ENCODE peak calls at places on chromosomes 16 and 17, in five cellular contexts. One of them, this sample, is unnamed.

GRCh38 chr16:16127469-16128116 is 95.7 kb downstream of the ABCC6 start:
- DNase-seq in colonic mucosa: peak; percentile 66
- DNase-seq in thoracic aorta: no peak
- DNase-seq in sigmoid colon: peak; percentile 88
- DNase-seq in ascending aorta: peak; percentile 86
- DNase-seq in this sample: peak; percentile 24

GRCh38 chr17:35764123-35764991 is 3.7 kb downstream of the C17orf50 start:
- DNase-seq in sigmoid colon: peak; percentile 91
- DNase-seq in thoracic aorta: peak; percentile 34
- DNase-seq in ascending aorta: peak; percentile 91
- DNase-seq in colonic mucosa: peak; percentile 89
- DNase-seq in this sample: no peak

GRCh38 chr17:64187093-64187895 is 57.4 kb upstream of the ERN1 start:
- DNase-seq in sigmoid colon: no peak
- DNase-seq in ascending aorta: no peak
- DNase-seq in thoracic aorta: no peak
- DNase-seq in colonic mucosa: no peak
- DNase-seq in this sample: no peak

GRCh38 chr17:41893384-41893783 is 25.4 kb downstream of the ACLY start:
- DNase-seq in thoracic aorta: no peak
- DNase-seq in colonic mucosa: no peak
- DNase-seq in sigmoid colon: no peak
- DNase-seq in ascending aorta: no peak
- DNase-seq in this sample: no peak

GRCh38 chr17:10125761-10126553 is 72.4 kb downstream of the GAS7 start:
- DNase-seq in colonic mucosa: no peak
- DNase-seq in thoracic aorta: no peak
- DNase-seq in ascending aorta: no peak
- DNase-seq in sigmoid colon: no peak
- DNase-seq in this sample: no peak

GRCh38 chr16:74888227-74888862 is 96.6 kb downstream of the WDR59 start:
- DNase-seq in sigmoid colon: no peak
- DNase-seq in thoracic aorta: no peak
- DNase-seq in colonic mucosa: no peak
- DNase-seq in ascending aorta: no peak
- DNase-seq in this sample: no peak

GRCh38 chr16:5193877-5194276 is 96.3 kb upstream of the EEF2KMT start:
- DNase-seq in sigmoid colon: no peak
- DNase-seq in thoracic aorta: no peak
- DNase-seq in ascending aorta: no peak
- DNase-seq in colonic mucosa: no peak
- DNase-seq in this sample: no peak

GRCh38 chr16:90032664-90033346 is 13.5 kb upstream of the DBNDD1 start:
- DNase-seq in ascending aorta: no peak
- DNase-seq in sigmoid colon: no peak
- DNase-seq in thoracic aorta: no peak
- DNase-seq in colonic mucosa: no peak
- DNase-seq in this sample: peak; percentile 18

GRCh38 chr17:73667184-73667959 is 23.1 kb upstream of the SDK2 start:
- DNase-seq in sigmoid colon: no peak
- DNase-seq in ascending aorta: no peak
- DNase-seq in colonic mucosa: no peak
- DNase-seq in thoracic aorta: no peak
- DNase-seq in this sample: no peak

GRCh38 chr16:53964145-53964544 is 260.2 kb downstream of the FTO start:
- DNase-seq in ascending aorta: no peak
- DNase-seq in colonic mucosa: no peak
- DNase-seq in sigmoid colon: no peak
- DNase-seq in thoracic aorta: no peak
- DNase-seq in this sample: no peak

GRCh38 chr16:50743575-50744225 is 1.8 kb downstream of the CYLD start:
- DNase-seq in colonic mucosa: no peak
- DNase-seq in ascending aorta: no peak
- DNase-seq in thoracic aorta: no peak
- DNase-seq in sigmoid colon: no peak
- DNase-seq in this sample: no peak

GRCh38 chr16:53876811-53877210 is 172.9 kb downstream of the FTO start:
- DNase-seq in sigmoid colon: no peak
- DNase-seq in ascending aorta: no peak
- DNase-seq in thoracic aorta: no peak
- DNase-seq in colonic mucosa: no peak
- DNase-seq in this sample: no peak

GRCh38 chr17:9002610-9003354 is 18.5 kb upstream of the NTN1 start:
- DNase-seq in thoracic aorta: no peak
- DNase-seq in colonic mucosa: no peak
- DNase-seq in sigmoid colon: no peak
- DNase-seq in ascending aorta: peak; percentile 65
- DNase-seq in this sample: no peak

GRCh38 chr16:72536673-72537435 is 364.9 kb upstream of the PMFBP1 start:
- DNase-seq in thoracic aorta: no peak
- DNase-seq in colonic mucosa: no peak
- DNase-seq in sigmoid colon: no peak
- DNase-seq in ascending aorta: no peak
- DNase-seq in this sample: no peak

GRCh38 chr16:10552998-10553491 is 27.4 kb downstream of the EMP2 start:
- DNase-seq in sigmoid colon: no peak
- DNase-seq in ascending aorta: peak; percentile 76
- DNase-seq in colonic mucosa: peak; percentile 34
- DNase-seq in thoracic aorta: no peak
- DNase-seq in this sample: no peak

GRCh38 chr17:27569884-27570577 is 61.0 kb upstream of the LGALS9 start:
- DNase-seq in thoracic aorta: no peak
- DNase-seq in ascending aorta: no peak
- DNase-seq in colonic mucosa: no peak
- DNase-seq in sigmoid colon: no peak
- DNase-seq in this sample: no peak

GRCh38 chr17:29433551-29433950 is 43.4 kb downstream of the TAOK1 start:
- DNase-seq in sigmoid colon: no peak
- DNase-seq in ascending aorta: no peak
- DNase-seq in thoracic aorta: no peak
- DNase-seq in colonic mucosa: no peak
- DNase-seq in this sample: no peak

GRCh38 chr17:33572615-33573014 is 279.5 kb upstream of the ASIC2 start:
- DNase-seq in sigmoid colon: no peak
- DNase-seq in thoracic aorta: no peak
- DNase-seq in ascending aorta: no peak
- DNase-seq in colonic mucosa: no peak
- DNase-seq in this sample: no peak

GRCh38 chr16:87819983-87820382 is 49.3 kb downstream of the SLC7A5 start:
- DNase-seq in thoracic aorta: no peak
- DNase-seq in ascending aorta: no peak
- DNase-seq in colonic mucosa: no peak
- DNase-seq in sigmoid colon: no peak
- DNase-seq in this sample: no peak

GRCh38 chr17:67947325-67947813 is 48.9 kb downstream of the C17orf58 start:
- DNase-seq in thoracic aorta: no peak
- DNase-seq in sigmoid colon: no peak
- DNase-seq in colonic mucosa: no peak
- DNase-seq in ascending aorta: no peak
- DNase-seq in this sample: no peak

GRCh38 chr16:12801511-12802042 is 2.1 kb downstream of the CPPED1 start:
- DNase-seq in thoracic aorta: no peak
- DNase-seq in ascending aorta: peak; percentile 71
- DNase-seq in sigmoid colon: no peak
- DNase-seq in colonic mucosa: peak; percentile 31
- DNase-seq in this sample: no peak

GRCh38 chr17:58121925-58122324 is 26.3 kb upstream of the OR4D1 start:
- DNase-seq in thoracic aorta: no peak
- DNase-seq in sigmoid colon: no peak
- DNase-seq in ascending aorta: no peak
- DNase-seq in colonic mucosa: no peak
- DNase-seq in this sample: no peak

GRCh38 chr17:43428524-43428923 is 29.7 kb downstream of the ARL4D start:
- DNase-seq in ascending aorta: no peak
- DNase-seq in thoracic aorta: no peak
- DNase-seq in sigmoid colon: no peak
- DNase-seq in colonic mucosa: no peak
- DNase-seq in this sample: no peak

GRCh38 chr17:43434902-43435319 is 36.1 kb downstream of the ARL4D start:
- DNase-seq in ascending aorta: no peak
- DNase-seq in sigmoid colon: no peak
- DNase-seq in thoracic aorta: no peak
- DNase-seq in colonic mucosa: no peak
- DNase-seq in this sample: no peak

GRCh38 chr17:43427362-43428043 is 28.7 kb downstream of the ARL4D start:
- DNase-seq in sigmoid colon: no peak
- DNase-seq in ascending aorta: no peak
- DNase-seq in colonic mucosa: no peak
- DNase-seq in thoracic aorta: no peak
- DNase-seq in this sample: no peak

GRCh38 chr17:43430936-43431649 is 32.3 kb downstream of the ARL4D start:
- DNase-seq in sigmoid colon: no peak
- DNase-seq in colonic mucosa: no peak
- DNase-seq in ascending aorta: no peak
- DNase-seq in thoracic aorta: no peak
- DNase-seq in this sample: no peak

DNA sequence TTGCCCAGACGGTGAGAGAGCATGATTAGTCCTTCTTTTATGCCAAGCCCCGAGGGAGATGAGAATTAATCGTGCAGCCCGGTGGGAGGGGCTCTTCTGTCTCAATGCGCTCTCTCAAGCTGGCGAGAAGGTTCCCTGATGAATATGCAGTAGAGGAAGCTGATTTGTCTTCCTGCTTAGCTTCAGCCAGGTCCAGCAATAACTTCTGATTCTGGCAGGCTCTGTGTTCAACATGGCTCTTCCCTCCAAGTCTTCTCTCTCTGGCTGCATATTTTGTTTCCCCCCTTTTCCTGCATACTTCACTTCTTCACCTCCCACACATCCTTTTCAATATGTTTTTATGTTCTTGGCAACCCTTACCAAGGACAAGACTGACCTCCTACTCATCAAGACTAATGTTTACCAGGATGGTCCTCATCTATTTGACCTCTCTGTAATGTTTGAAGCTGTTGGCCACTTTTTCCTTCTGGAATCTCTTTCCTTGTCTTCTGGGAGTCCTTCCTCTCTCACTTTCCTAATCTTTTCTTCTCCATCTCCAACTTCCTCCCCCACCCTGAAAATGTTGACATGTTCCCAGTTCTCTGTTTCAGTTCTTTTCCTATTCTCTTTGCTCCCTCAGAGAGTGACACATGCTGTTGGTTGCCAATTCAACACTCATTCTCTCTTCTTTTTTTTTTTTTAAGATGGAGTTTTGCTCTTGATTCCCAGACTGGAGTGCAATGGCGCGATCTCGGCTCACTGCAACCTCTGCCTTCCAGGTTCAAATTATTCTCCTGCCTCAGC is 33.1 kb downstream of the ARL4D start:
- DNase-seq in ascending aorta: no peak
- DNase-seq in thoracic aorta: no peak
- DNase-seq in sigmoid colon: peak; percentile 75
- DNase-seq in colonic mucosa: no peak
- DNase-seq in this sample: no peak
- H3K4me3 ChIP-seq in ascending aorta: no peak overlapping the region
- H3K4me3 ChIP-seq in thoracic aorta: no peak overlapping the region
- H3K4me3 ChIP-seq in sigmoid colon: no peak overlapping the region
- H3K4me3 ChIP-seq in colonic mucosa: no peak overlapping the region
- H3K4me3 ChIP-seq in this sample: no peak overlapping the region

DNA sequence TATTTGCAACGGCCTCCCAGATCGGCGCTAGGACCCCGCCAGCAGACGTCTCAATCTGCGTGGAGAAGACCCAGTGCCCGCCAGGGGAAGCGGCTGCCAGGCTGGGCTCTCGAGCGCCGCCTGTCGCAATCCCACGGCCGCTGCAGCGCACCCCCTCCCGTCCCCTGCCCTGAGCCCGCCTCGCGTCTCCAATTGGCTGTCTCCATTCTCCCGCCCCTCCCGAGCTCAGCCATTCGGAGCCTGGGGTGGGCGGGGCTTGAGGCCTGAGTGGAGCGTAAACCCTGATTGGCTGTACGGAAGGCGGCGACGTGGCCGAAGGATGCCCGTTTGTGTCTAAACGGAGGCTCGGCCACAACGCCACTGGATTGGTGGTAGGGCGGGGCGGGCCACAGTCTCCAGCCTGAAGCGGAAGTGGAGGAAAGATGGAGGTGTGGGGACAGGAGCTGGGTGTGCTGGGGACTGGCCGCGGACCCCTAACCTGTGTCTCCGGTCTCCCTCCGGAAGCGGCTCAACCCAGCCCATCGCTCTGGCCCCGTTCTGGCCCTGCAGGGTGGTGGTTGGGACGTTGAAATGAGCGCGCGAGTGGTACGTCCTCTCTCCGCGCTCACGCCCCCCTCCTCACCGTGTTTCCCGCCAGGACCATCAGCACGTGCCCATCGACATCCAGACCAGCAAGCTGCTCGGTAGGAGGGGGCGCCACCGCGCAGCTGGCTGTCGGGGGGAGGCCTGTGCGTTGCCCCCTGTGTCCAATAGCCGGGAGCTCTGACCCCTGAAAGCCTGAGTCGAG is at the start of gene CDK5RAP3:
- DNase-seq in sigmoid colon: peak; percentile 100
- DNase-seq in ascending aorta: peak; percentile 100
- DNase-seq in thoracic aorta: peak; percentile 100
- DNase-seq in colonic mucosa: peak; percentile 100
- DNase-seq in this sample: peak; percentile 97
- H3K27ac ChIP-seq in sigmoid colon: peak within 1 kb of the TSS; percentile 90
- H3K27ac ChIP-seq in ascending aorta: peak within 1 kb of the TSS; percentile 86
- H3K27ac ChIP-seq in thoracic aorta: peak within 1 kb of the TSS; percentile 79
- H3K27ac ChIP-seq in colonic mucosa: peak within 1 kb of the TSS; percentile 62
- H3K27ac ChIP-seq in this sample: peak within 1 kb of the TSS; percentile 78

DNA sequence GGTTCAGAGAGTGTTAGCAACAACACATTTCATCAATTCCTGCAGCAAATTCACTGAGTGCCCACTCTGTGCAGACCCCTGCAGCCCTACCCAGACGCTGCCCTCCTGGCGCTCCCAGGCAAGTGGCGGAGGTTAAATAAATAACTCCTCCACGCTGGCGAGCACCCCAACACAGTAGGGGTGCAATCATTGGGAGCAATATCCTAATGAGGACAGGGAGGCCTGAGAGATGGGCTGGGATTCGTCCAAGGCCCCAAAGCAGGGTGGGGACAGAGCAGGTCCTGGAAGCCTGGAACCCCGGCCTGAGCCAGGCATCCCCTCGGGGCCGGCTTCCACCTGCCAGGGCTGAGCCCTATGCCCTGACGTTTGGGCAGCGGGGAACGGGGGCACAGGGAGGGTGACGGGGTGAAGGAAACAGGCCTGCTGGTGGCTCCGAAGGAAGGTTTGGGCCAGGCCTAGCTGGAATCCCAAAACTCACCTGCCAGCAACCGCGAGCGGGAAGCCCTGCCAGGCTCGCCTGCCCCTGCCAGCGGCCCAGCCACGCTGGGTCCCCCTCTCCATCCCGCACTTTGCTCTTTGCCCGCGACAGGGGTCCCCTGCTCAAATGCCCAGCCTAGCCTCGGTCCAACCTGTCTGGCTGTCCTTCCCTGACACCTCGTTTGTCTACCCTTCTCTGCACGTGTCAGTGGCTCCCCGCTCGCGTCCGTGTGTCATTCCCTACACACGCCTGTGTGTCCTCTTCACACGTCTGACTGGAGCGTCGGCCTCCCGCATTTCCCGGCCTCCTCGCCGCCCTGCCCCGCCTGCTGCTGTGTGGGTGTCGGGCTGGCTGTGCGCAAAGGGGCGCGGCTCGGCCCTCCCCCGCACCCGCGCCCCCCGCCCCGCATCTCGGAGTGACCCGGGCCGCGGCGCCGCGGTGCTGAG is 721 bp upstream of the BEAN1 start:
- DNase-seq in colonic mucosa: no peak
- DNase-seq in thoracic aorta: no peak
- DNase-seq in sigmoid colon: peak; percentile 58
- DNase-seq in ascending aorta: peak; percentile 60
- DNase-seq in this sample: no peak
- H3K4me3 ChIP-seq in colonic mucosa: no peak overlapping the region
- H3K4me3 ChIP-seq in thoracic aorta: peak overlapping the region; percentile 66
- H3K4me3 ChIP-seq in sigmoid colon: no peak overlapping the region
- H3K4me3 ChIP-seq in ascending aorta: peak overlapping the region; percentile 31
- H3K4me3 ChIP-seq in this sample: peak overlapping the region; percentile 46

GRCh38 chr16:56356276-56357241 is 68.8 kb downstream of the AMFR start:
- DNase-seq in ascending aorta: peak; percentile 87
- DNase-seq in colonic mucosa: peak; percentile 78
- DNase-seq in sigmoid colon: peak; percentile 91
- DNase-seq in thoracic aorta: no peak
- DNase-seq in this sample: peak; percentile 70
- H3K27ac ChIP-seq in ascending aorta: peak overlapping the region; percentile 90
- H3K27ac ChIP-seq in colonic mucosa: no peak overlapping the region
- H3K27ac ChIP-seq in sigmoid colon: peak overlapping the region; percentile 68
- H3K27ac ChIP-seq in thoracic aorta: peak overlapping the region; percentile 86
- H3K27ac ChIP-seq in this sample: peak overlapping the region; percentile 94

This sample was measured in AG04450.